ENCODE peak calls at places on chromosomes 4 and X, in four cellular contexts. I is stimulated activated naive CD8-positive, alpha-beta T cell treated with anti-CD3 and anti-CD28 coated beads, Interleukin-15, Interleukin-2, amounts not matched to agents 100 U/mL and 50 U/mL, for 24 hours; S is MV-4-11; O is activated T-helper 1 cell treated with anti-CD3 and anti-CD28 coated beads, Interleukin-12 subunit alpha, Interleukin-12 subunit beta, Interleukin-2, Interleukin-4 antibody, amounts not matched to agents 30 ng/mL and 10 ng/mL and 1 ng/mL, durations not matched to agents 14 hours and 24 hours and 36 hours. H is an unnamed sample.
A peak's percentile ranks its signal among the peaks of the same experiment; 100 is the strongest.

GRCh38 chrX:42783456-42783855 is 5.5 kb upstream of the PPP1R2C start:
- DNase-seq in I (no peak), S (no peak), O (no peak), H (no peak)

GRCh38 chr4:40232610-40233009 is 35.8 kb downstream of the RHOH start:
- DNase-seq in I (no peak), S (peak; percentile 74), O (no peak), H (peak; percentile 89)

GRCh38 chr4:87423313-87424031 is 1.1 kb downstream of the NUDT9 start:
- DNase-seq in I (no peak), S (no peak), O (no peak), H (peak; percentile 34)

GRCh38 chrX:130118396-130118795 is 8.1 kb upstream of the ELF4 start:
- DNase-seq in I (no peak), S (peak; percentile 7), O (no peak), H (peak; percentile 43)

GRCh38 chr4:69617083-69617694 is 22.3 kb downstream of the UGT2A2 start:
- DNase-seq in I (no peak), S (peak; percentile 13), O (no peak), H (peak; percentile 53)

GRCh38 chr4:138204507-138204906 is 37.6 kb downstream of the SLC7A11 start:
- DNase-seq in I (no peak), S (no peak), O (no peak), H (no peak)

GRCh38 chr4:47891928-47892327 is 22.5 kb downstream of the NFXL1 start:
- DNase-seq in I (no peak), S (no peak), O (no peak), H (no peak)

GRCh38 chr4:89765966-89766365 is 71.0 kb downstream of the SNCA start:
- DNase-seq in I (no peak), S (no peak), O (no peak), H (no peak)

GRCh38 chrX:18755651-18756050 is 48.2 kb downstream of the PPEF1 start:
- DNase-seq in I (no peak), S (no peak), O (no peak), H (peak; percentile 9)

GRCh38 chr4:54224960-54225670 is 4.0 kb upstream of the PDGFRA start:
- DNase-seq in I (no peak), S (no peak), O (no peak), H (no peak)

GRCh38 chr4:1192091-1192492 is 19.7 kb upstream of the SPON2 start:
- DNase-seq in I (peak; percentile 2), S (peak; percentile 23), O (no peak), H (no peak)

GRCh38 chr4:83340692-83341343 is 6.2 kb upstream of the HPSE start:
- DNase-seq in I (peak; percentile 45), S (peak; percentile 15), O (peak; percentile 48), H (peak; percentile 74)

GRCh38 chr4:6986781-6987565 is 56.2 kb upstream of the TADA2B start:
- DNase-seq in I (peak; percentile 95), S (peak; percentile 80), O (peak; percentile 94), H (peak; percentile 79)

GRCh38 chr4:98448923-98449322 is 187.7 kb downstream of the RAP1GDS1 start:
- DNase-seq in I (no peak), S (peak; percentile 7), O (peak; percentile 7), H (no peak)

GRCh38 chr4:154741877-154742851 is 1.6 kb upstream of the LRAT start:
- DNase-seq in I (peak; percentile 4), S (no peak), O (no peak), H (no peak)

GRCh38 chrX:103475381-103475780 is 43.9 kb downstream of the RAB40A start:
- DNase-seq in I (no peak), S (no peak), O (no peak), H (no peak)

GRCh38 chr4:10093801-10094552 is 22.6 kb downstream of the WDR1 start:
- DNase-seq in I (peak; percentile 47), S (no peak), O (no peak), H (peak; percentile 95)

GRCh38 chr4:139024686-139025085 is 9.1 kb downstream of the NOCT start:
- DNase-seq in I (no peak), S (no peak), O (no peak), H (no peak)

H was measured in KBM-7.